ENCODE peak calls at places on chromosome 19, in eight cellular contexts. H is stomach; D is CD8-positive, alpha-beta T cell; T is IMR-90; X is breast epithelium; M is NT2/D1; E is PC-9; Q is osteoblast. U is an unnamed sample.

GRCh38 chr19:21128901-21129698 is 12.7 kb upstream of the ZNF431 start:
- DNase-seq in Q (no peak), X (no peak), E (no peak), M (no peak), D (no peak), T (no peak), H (no peak), U (no peak)

GRCh38 chr19:45717131-45717982 is 13.3 kb downstream of the FBXO46 start:
- DNase-seq in M (peak; percentile 96), T (peak; percentile 97), X (peak; percentile 99), Q (peak; percentile 99), E (peak; percentile 99), D (peak; percentile 96), H (peak; percentile 99), U (peak; percentile 99)

GRCh38 chr19:44202470-44202869 is 9.9 kb upstream of the ZNF227 start:
- DNase-seq in D (no peak), Q (no peak), E (no peak), M (no peak), X (no peak), H (no peak), T (peak; percentile 51), U (no peak)

GRCh38 chr19:14078406-14078805 is 5.8 kb downstream of the MISP3 start:
- DNase-seq in H (no peak), D (no peak), T (peak; percentile 38), X (no peak), E (no peak), M (no peak), Q (peak; percentile 85), U (no peak)

GRCh38 chr19:10473192-10473591 is 30.0 kb downstream of the KEAP1 start:
- DNase-seq in D (no peak), E (no peak), X (no peak), T (no peak), H (no peak), M (no peak), Q (no peak), U (no peak)

GRCh38 chr19:15154002-15154612 is 46.7 kb downstream of the NOTCH3 start:
- DNase-seq in D (no peak), X (no peak), Q (peak; percentile 54), E (peak; percentile 64), H (no peak), M (no peak), T (peak; percentile 53), U (no peak)

GRCh38 chr19:49338691-49339363 is 3.6 kb downstream of the CD37 start:
- DNase-seq in H (peak; percentile 96), E (peak; percentile 92), X (peak; percentile 85), M (peak; percentile 68), Q (peak; percentile 85), T (no peak), D (no peak), U (peak; percentile 95)

GRCh38 chr19:29084266-29084665 is 128.7 kb downstream of the UQCRFS1 start:
- DNase-seq in X (no peak), D (no peak), E (no peak), T (no peak), H (no peak), M (no peak), Q (no peak), U (no peak)

GRCh38 chr19:31715249-31715944 is 366.2 kb upstream of the TSHZ3 start:
- DNase-seq in H (no peak), X (no peak), D (no peak), M (no peak), E (no peak), Q (no peak), T (no peak), U (no peak)

GRCh38 chr19:10574462-10574861 is 5.7 kb upstream of the CDKN2D start:
- DNase-seq in T (no peak), H (no peak), M (no peak), E (no peak), D (no peak), X (no peak), Q (no peak), U (no peak)

GRCh38 chr19:48419158-48419920 is 25.9 kb downstream of the GRIN2D start:
- DNase-seq in Q (peak; percentile 88), M (no peak), X (no peak), E (peak; percentile 30), T (peak; percentile 42), D (peak; percentile 43), H (peak; percentile 49), U (no peak)

GRCh38 chr19:16330368-16330801 is 5.8 kb downstream of the KLF2 start:
- DNase-seq in X (peak; percentile 63), D (peak; percentile 89), T (peak; percentile 90), E (peak; percentile 92), Q (peak; percentile 95), H (peak; percentile 88), M (no peak), U (peak; percentile 98)

GRCh38 chr19:40601061-40601973 is at the start of gene LTBP4:
- DNase-seq in Q (peak; percentile 88), T (no peak), D (no peak), X (no peak), E (no peak), H (no peak), M (no peak), U (no peak)

GRCh38 chr19:31352782-31353651 is 3.8 kb upstream of the TSHZ3 start:
- DNase-seq in M (no peak), E (no peak), Q (no peak), X (no peak), H (no peak), D (no peak), T (no peak), U (no peak)

DNA sequence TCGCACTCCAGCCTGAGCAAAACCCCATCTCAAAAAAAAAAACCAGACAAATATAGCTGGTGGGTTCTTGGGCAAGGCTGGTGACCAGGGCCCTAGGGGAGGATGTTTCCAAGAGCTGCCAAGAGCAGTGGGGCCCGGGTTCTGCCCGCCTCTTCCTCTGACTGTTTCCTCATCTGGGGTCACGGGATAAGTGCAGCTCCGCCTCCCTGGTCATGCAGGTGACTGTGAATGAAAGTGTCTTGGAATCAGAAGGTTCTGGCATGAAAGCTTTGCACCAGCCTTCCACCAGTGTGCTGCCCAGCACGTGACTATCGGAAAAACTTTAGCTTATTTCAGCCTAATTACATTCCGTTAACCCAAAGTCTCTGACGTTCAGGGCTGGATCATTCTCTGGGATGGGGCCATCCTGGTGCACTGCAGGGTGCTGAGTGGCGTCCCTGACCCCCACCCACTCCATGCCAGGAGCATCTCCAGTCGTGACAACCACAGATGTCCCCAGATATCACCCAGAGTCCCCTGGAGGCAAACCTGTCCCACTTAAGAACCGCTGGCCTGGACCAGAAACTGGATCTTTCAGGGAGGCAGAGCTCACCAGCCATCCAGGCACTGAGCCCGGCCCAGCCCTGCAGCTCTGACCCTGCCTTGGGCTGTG is 85.6 kb downstream of the GNG7 start:
- DNase-seq in X (no peak), T (no peak), M (no peak), D (no peak), E (no peak), Q (no peak), H (peak; percentile 66), U (no peak)
- H3K4me1 ChIP-seq in X (peaks cover 3% of the 10 kb centered on the region), T (peaks cover 3% of the 10 kb centered on the region), M (peaks cover 11% of the 10 kb centered on the region), D (peaks cover 69% of the 10 kb centered on the region), E (peaks cover 16% of the 10 kb centered on the region), Q (peaks cover 18% of the 10 kb centered on the region), H (peaks cover 30% of the 10 kb centered on the region), U (peaks cover 28% of the 10 kb centered on the region)

GRCh38 chr19:17579523-17580244 is 24.2 kb downstream of the COLGALT1 start:
- DNase-seq in M (peak; percentile 72), H (no peak), D (no peak), Q (peak; percentile 91), E (peak; percentile 59), X (no peak), T (peak; percentile 26), U (peak; percentile 92)
- H3K4me3 ChIP-seq in M (no peak overlapping the region), H (no peak overlapping the region), D (no peak overlapping the region), Q (no peak overlapping the region), E (no peak overlapping the region), X (no peak overlapping the region), T (no peak overlapping the region), U (no peak overlapping the region)

DNA sequence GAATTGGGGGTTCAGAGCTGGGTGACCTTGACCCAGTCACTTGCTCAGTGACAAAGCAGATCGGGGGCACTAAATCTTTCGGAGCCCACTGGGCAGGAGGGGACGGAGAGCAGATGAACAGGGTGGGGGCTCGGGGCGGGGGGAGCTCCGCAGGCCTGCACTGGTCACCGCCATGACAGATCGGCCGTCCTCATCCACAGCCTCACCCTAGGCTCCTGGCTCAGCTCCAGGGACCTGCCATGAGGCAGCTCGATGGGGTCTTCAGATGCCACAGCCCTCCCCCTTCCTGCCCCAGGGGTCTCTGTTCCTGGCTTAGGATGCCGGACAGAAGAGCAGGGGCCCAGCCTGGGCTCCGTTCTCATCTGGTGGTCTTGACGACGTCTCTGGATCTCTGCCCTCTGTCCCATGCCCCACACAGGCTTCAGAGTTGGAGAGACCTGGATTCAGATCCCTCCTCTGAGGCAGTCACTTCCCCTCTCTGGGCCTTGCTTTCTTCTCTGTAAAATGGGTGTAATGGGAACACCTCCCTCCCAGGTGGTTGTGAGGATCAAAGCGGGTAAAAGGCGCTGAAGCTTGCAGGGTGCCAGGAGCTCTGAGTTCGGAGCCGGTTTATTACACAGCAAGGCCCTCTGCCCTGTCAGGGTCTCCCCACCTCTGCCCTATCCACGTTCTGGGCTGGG is 3.0 kb downstream of the KDM4B start:
- DNase-seq in H (no peak), T (no peak), X (no peak), M (no peak), D (no peak), E (no peak), Q (peak; percentile 72), U (no peak)
- H3K4me1 ChIP-seq in H (peaks cover 75% of the 10 kb centered on the region), T (peaks cover 29% of the 10 kb centered on the region), X (peaks cover 9% of the 10 kb centered on the region), M (peaks cover 30% of the 10 kb centered on the region), D (peaks cover 33% of the 10 kb centered on the region), E (peaks cover 31% of the 10 kb centered on the region), Q (peaks cover 48% of the 10 kb centered on the region), U (peaks cover 28% of the 10 kb centered on the region)

GRCh38 chr19:4059493-4059880 is 7.2 kb downstream of the ZBTB7A start:
- DNase-seq in X (no peak), D (no peak), Q (peak; percentile 88), H (peak; percentile 70), M (no peak), T (no peak), E (no peak), U (no peak)

GRCh38 chr19:4059931-4060620 is 6.6 kb downstream of the ZBTB7A start:
- DNase-seq in M (no peak), E (peak; percentile 68), H (peak; percentile 73), X (no peak), T (no peak), Q (peak; percentile 96), D (no peak), U (peak; percentile 83)

GRCh38 chr19:4060621-4061177 is 6.0 kb downstream of the ZBTB7A start:
- DNase-seq in X (no peak), M (no peak), T (no peak), D (no peak), H (no peak), Q (peak; percentile 87), E (no peak), U (no peak)

GRCh38 chr19:4058696-4059492 is 7.8 kb downstream of the ZBTB7A start:
- DNase-seq in T (no peak), E (no peak), Q (peak; percentile 90), X (no peak), H (no peak), D (no peak), M (no peak), U (peak; percentile 61)

GRCh38 chr19:4057913-4058695 is 8.6 kb downstream of the ZBTB7A start:
- DNase-seq in X (peak; percentile 79), M (no peak), H (peak; percentile 81), Q (peak; percentile 100), D (no peak), E (peak; percentile 85), T (peak; percentile 85), U (peak; percentile 87)
- H3K4me3 ChIP-seq in X (peak overlapping the region; percentile 98), M (no peak overlapping the region), H (peak overlapping the region; percentile 100), Q (peak overlapping the region; percentile 45), D (no peak overlapping the region), E (peak overlapping the region; percentile 47), T (no peak overlapping the region), U (no peak overlapping the region)